ENCODE peak calls at places on chromosomes 11 and 22, in six cellular contexts. M, A, T, E, Q and Y are unnamed samples.

GRCh38 chr11:116481126-116481644 is 291.6 kb downstream of the BUD13 start:
- DNase-seq in E (no peak), A (no peak), Q (no peak), T (peak; percentile 16), M (no peak), Y (no peak)

GRCh38 chr11:12581923-12582322 is 92.3 kb upstream of the TEAD1 start:
- DNase-seq in T (peak; percentile 82), E (peak; percentile 58), Q (no peak), M (peak; percentile 88), A (no peak), Y (peak; percentile 81)

GRCh38 chr11:111352235-111352746 is 26.8 kb downstream of the POU2AF1 start:
- DNase-seq in Q (no peak), M (no peak), T (no peak), A (no peak), E (no peak), Y (no peak)

GRCh38 chr11:15705886-15706285 is 591.2 kb downstream of the INSC start:
- DNase-seq in A (no peak), Q (no peak), E (peak; percentile 82), M (peak; percentile 30), T (no peak), Y (no peak)

GRCh38 chr11:93694109-93694508 is 32.6 kb downstream of the CEP295 start:
- DNase-seq in M (no peak), E (no peak), T (no peak), A (no peak), Q (no peak), Y (no peak)

GRCh38 chr11:93668171-93668570 is 6.7 kb downstream of the CEP295 start:
- DNase-seq in M (peak; percentile 5), A (no peak), E (no peak), T (no peak), Q (no peak), Y (no peak)

GRCh38 chr11:43880640-43881159 is at the start of gene ALKBH3:
- DNase-seq in E (peak; percentile 87), T (peak; percentile 94), A (peak; percentile 69), M (peak; percentile 95), Q (peak; percentile 87), Y (peak; percentile 55)

GRCh38 chr11:113880966-113881365 is 5.6 kb upstream of the USP28 start:
- DNase-seq in T (no peak), A (no peak), E (no peak), Q (no peak), M (no peak), Y (no peak)

GRCh38 chr11:94553938-94554337 is 10.2 kb downstream of the FUT4 start:
- DNase-seq in Q (no peak), T (no peak), A (no peak), M (peak; percentile 91), E (peak; percentile 39), Y (no peak)

GRCh38 chr11:125939081-125939521 is 6.7 kb upstream of the VSIG10L2 start:
- DNase-seq in E (no peak), Q (no peak), A (no peak), M (no peak), T (peak; percentile 91), Y (no peak)

GRCh38 chr22:49251371-49251770 is 576.3 kb downstream of the BRD1 start:
- DNase-seq in Q (no peak), E (no peak), M (no peak), A (no peak), T (no peak), Y (no peak)

GRCh38 chr22:44870021-44870420 is 117.6 kb downstream of the ARHGAP8 start:
- DNase-seq in E (no peak), Q (no peak), A (peak; percentile 11), M (peak; percentile 49), T (peak; percentile 87), Y (no peak)

GRCh38 chr11:134528453-134528852 is 116.4 kb upstream of the B3GAT1 start:
- DNase-seq in T (no peak), M (no peak), A (no peak), Q (no peak), E (no peak), Y (no peak)

GRCh38 chr22:37172266-37173245 is 15.5 kb downstream of the C1QTNF6 start:
- DNase-seq in T (no peak), M (no peak), Q (no peak), E (no peak), A (no peak), Y (no peak)

GRCh38 chr11:1939006-1939626 is 8.0 kb upstream of the MRPL23 start:
- DNase-seq in T (no peak), E (no peak), M (no peak), Q (no peak), A (no peak), Y (no peak)

GRCh38 chr11:1966531-1966930 is 19.4 kb downstream of the MRPL23 start:
- DNase-seq in A (no peak), Q (no peak), T (no peak), M (no peak), E (no peak), Y (no peak)

GRCh38 chr22:11629661-11630385 is 3898.2 kb upstream of the OR11H1 start:
- DNase-seq in T (no peak), M (no peak), A (no peak), Q (no peak), E (no peak), Y (no peak)

GRCh38 chr11:47317078-47317828 is 35.2 kb downstream of the MYBPC3 start:
- DNase-seq in Q (no peak), M (no peak), A (no peak), T (no peak), E (no peak), Y (no peak)

GRCh38 chr11:47318166-47318565 is 34.3 kb downstream of the MYBPC3 start:
- DNase-seq in A (no peak), E (no peak), Q (no peak), M (no peak), T (no peak), Y (no peak)

GRCh38 chr11:47314992-47315391 is 37.5 kb downstream of the MYBPC3 start:
- DNase-seq in E (no peak), M (peak; percentile 55), T (no peak), Q (no peak), A (no peak), Y (no peak)
- H3K36me3 ChIP-seq in E (peaks cover 32% of the 10 kb centered on the region), M (peaks cover 22% of the 10 kb centered on the region), T (peaks cover 2% of the 10 kb centered on the region), Q (peaks cover 22% of the 10 kb centered on the region), A (peaks cover 2% of the 10 kb centered on the region), Y (peaks cover 34% of the 10 kb centered on the region)

DNA sequence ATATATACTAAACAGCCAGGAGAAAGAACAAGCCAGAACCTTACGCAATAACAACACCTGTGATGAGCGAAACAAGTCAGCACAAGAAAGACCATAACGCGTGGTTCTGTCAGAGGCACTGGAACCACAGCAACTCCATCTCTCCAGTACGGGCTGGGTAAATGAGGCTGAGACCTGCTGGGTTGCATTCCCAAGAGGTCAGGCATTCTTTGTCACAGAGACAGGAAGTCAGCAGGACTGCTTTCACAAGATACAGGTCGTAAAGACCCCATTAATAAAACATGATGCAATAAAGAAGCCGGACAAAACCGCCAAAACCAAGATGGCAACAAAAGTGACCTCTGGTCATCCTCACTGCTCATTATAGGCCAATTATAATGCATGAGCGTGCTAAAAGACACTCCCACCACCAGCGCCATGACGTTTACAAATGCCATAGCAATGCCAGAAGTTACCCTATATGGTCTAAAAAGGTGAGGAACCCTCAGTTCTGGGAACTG is 21.7 kb downstream of the TPST2 start:
- DNase-seq in Q (peak; percentile 39), A (peak; percentile 49), T (peak; percentile 97), M (peak; percentile 12), E (peak; percentile 69), Y (peak; percentile 94)
- H2BK120ac ChIP-seq in Q (peak overlapping the region; percentile 16), A (no peak overlapping the region), T (no peak overlapping the region), M (no peak overlapping the region), E (no peak overlapping the region), Y (peak overlapping the region; percentile 81)

DNA sequence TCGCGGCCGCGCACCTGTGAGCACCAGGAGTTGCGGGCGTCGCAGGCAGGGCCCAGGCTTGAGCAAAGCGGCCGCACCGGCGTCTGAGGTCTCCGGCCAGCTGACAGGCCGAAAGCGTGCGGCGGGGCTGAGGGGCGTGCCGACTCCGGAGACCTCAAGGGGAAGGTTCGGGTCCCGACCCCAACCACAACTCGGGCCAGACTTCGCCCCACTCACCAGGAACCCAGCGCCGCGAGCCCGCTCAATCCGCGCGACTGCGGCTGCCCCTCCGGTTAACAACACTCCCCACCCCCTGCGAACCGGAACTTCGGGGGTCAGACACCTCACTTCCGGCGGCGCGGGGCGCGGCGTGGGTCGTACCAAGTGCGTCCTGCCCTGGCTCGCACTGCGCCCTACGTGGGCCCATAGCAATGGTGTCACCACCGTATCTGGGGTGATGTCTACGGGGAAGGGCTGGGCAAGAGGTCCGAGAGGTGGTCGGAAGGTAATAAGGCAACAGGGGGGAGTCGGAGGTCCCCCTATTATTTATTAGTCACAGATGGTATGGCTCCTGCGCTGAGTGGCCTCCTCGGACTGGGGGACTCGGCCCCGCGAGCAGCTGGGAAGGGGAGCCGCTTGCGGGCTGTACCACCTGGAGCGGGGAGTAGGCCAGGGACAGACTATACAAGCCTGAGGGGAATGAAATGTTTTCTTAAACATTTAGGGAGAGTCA is at the start of gene SYVN1:
- DNase-seq in A (peak; percentile 86), T (peak; percentile 91), E (peak; percentile 92), Q (no peak), M (peak; percentile 85), Y (peak; percentile 87)
- H4K8ac ChIP-seq in A (peak within 1 kb of the TSS; percentile 97), T (no peak within 1 kb of the TSS), E (peak within 1 kb of the TSS; percentile 95), Q (peak within 1 kb of the TSS; percentile 98), M (peak within 1 kb of the TSS; percentile 98), Y (peak within 1 kb of the TSS; percentile 88)

GRCh38 chr22:38720350-38720749 is 14.6 kb downstream of the GTPBP1 start:
- DNase-seq in M (no peak), A (no peak), T (no peak), E (no peak), Q (no peak), Y (no peak)

GRCh38 chr22:38717244-38717643 is 11.5 kb downstream of the GTPBP1 start:
- DNase-seq in E (no peak), Q (no peak), M (no peak), T (no peak), A (no peak), Y (no peak)

GRCh38 chr22:38718414-38718813 is 12.7 kb downstream of the GTPBP1 start:
- DNase-seq in A (no peak), M (peak; percentile 81), T (peak; percentile 88), Q (no peak), E (peak; percentile 92), Y (peak; percentile 83)

GRCh38 chr22:38721551-38721950 is 15.8 kb downstream of the GTPBP1 start:
- DNase-seq in E (no peak), Q (no peak), A (no peak), T (no peak), M (no peak), Y (no peak)

DNA sequence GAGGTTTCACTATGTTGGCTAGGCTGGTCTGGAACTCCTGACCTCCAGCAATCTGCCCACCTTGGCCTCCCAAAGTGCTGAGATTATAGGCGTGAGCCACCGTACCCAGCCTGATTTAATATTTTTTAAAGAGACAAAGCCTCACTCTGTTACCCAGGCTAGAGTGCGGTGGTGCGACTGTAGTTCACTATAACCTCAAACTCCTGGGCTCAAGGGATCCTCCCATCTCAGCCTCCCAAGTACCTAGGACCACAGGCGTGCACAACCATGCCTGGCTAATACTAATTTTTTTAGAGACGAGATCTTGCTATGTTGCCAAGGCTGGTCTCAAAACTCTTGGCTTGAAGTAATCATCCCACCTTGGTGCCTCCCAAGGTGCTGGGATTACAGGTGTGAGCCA is 13.5 kb downstream of the GTPBP1 start:
- DNase-seq in T (no peak), M (no peak), A (no peak), Q (no peak), E (no peak), Y (no peak)
- H3K36me3 ChIP-seq in T (peaks cover 4% of the 10 kb centered on the region), M (peaks cover 39% of the 10 kb centered on the region), A (peaks cover 42% of the 10 kb centered on the region), Q (peaks cover 41% of the 10 kb centered on the region), E (peaks cover 44% of the 10 kb centered on the region), Y (peaks cover 32% of the 10 kb centered on the region)

DNA sequence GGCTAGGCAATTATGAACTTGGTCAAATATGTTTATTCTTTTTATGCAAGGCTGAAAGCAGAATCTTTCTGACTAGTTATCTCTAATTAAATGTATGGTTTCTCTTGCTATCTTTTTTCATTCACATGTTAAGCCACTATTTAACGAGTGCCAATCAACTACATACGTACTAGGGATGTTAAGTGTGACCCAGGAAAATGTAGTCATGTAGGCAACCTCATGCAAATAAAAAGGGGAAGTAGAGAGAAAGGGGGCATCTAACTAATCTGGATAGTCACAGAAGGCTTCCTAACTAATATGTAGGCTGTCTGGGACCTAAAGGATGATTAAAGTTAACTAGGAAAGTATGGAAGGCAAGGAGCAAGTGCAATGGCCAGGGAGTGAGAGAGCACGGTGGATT is 23.5 kb downstream of the TBRG1 start:
- DNase-seq in Q (no peak), E (no peak), T (no peak), M (no peak), A (no peak), Y (no peak)
- H2BK120ac ChIP-seq in Q (no peak overlapping the region), E (no peak overlapping the region), T (no peak overlapping the region), M (no peak overlapping the region), A (no peak overlapping the region), Y (no peak overlapping the region)